ENCODE peak calls at places on chromosomes 3 and 15, in nine cellular contexts. E is AG09309, H is HFF-Myc, V is fibroblast of pulmonary artery, A is fibroblast of villous mesenchyme, T is tibial artery, D is H1, N is fibroblast of lung, J is IMR-90. I is an unnamed sample.

GRCh38 chr15:36519067-36519466 is 60.4 kb upstream of the CDIN1 start:
- DNase-seq in E (no peak), T (no peak), A (no peak), J (no peak), V (no peak), D (no peak), N (no peak), H (no peak), I (no peak)

GRCh38 chr3:155581579-155581978 is 163.3 kb downstream of the PLCH1 start:
- DNase-seq in J (no peak), E (no peak), H (no peak), V (no peak), N (no peak), A (no peak), T (no peak), D (no peak), I (no peak)

GRCh38 chr3:131047582-131047981 is 20.9 kb downstream of the NEK11 start:
- DNase-seq in A (no peak), N (no peak), D (no peak), E (no peak), H (no peak), T (no peak), J (no peak), V (no peak), I (no peak)

GRCh38 chr3:179069762-179070390 is 1.7 kb downstream of the ZMAT3 start:
- DNase-seq in J (peak; percentile 58), H (no peak), E (no peak), D (no peak), T (no peak), A (peak; percentile 61), V (peak; percentile 61), N (peak; percentile 64), I (peak; percentile 68)

GRCh38 chr3:111285691-111286090 is 214.1 kb downstream of the NECTIN3 start:
- DNase-seq in T (no peak), D (no peak), E (no peak), J (no peak), H (no peak), A (no peak), N (no peak), V (no peak), I (no peak)

GRCh38 chr15:98896802-98897732 is 110.5 kb downstream of the PGPEP1L start:
- DNase-seq in A (peak; percentile 100), J (peak; percentile 100), D (no peak), H (peak; percentile 97), T (no peak), V (peak; percentile 99), N (peak; percentile 100), E (peak; percentile 100), I (peak; percentile 99)

GRCh38 chr15:67171471-67171870 is 83.0 kb downstream of the AAGAB start:
- DNase-seq in J (no peak), N (no peak), E (no peak), D (no peak), H (no peak), T (no peak), V (no peak), A (no peak), I (no peak)

GRCh38 chr3:17158941-17159682 is 274.4 kb downstream of the PLCL2 start:
- DNase-seq in H (no peak), T (no peak), E (no peak), D (no peak), V (no peak), J (peak; percentile 12), N (no peak), A (no peak), I (no peak)

GRCh38 chr3:33277193-33277882 is at the start of gene FBXL2:
- DNase-seq in N (peak; percentile 65), T (peak; percentile 37), D (peak; percentile 79), H (no peak), J (peak; percentile 49), A (peak; percentile 56), V (peak; percentile 71), E (no peak), I (peak; percentile 42)

GRCh38 chr3:111081008-111081545 is 9.5 kb downstream of the NECTIN3 start:
- DNase-seq in T (no peak), N (peak; percentile 30), E (no peak), A (peak; percentile 72), V (peak; percentile 42), J (peak; percentile 51), H (no peak), D (no peak), I (peak; percentile 89)

GRCh38 chr15:63382966-63383710 is 1.5 kb upstream of the CA12 start:
- DNase-seq in E (no peak), T (no peak), D (no peak), N (no peak), A (no peak), J (peak; percentile 37), V (no peak), H (no peak), I (no peak)

GRCh38 chr3:197103766-197104165 is 74.1 kb upstream of the MELTF start:
- DNase-seq in V (no peak), N (no peak), T (no peak), J (peak; percentile 51), H (no peak), A (peak; percentile 89), E (peak; percentile 11), D (no peak), I (peak; percentile 21)

GRCh38 chr3:100163787-100164186 is 49.5 kb upstream of the FILIP1L start:
- DNase-seq in H (no peak), N (no peak), T (no peak), V (no peak), J (no peak), A (no peak), D (no peak), E (no peak), I (no peak)

GRCh38 chr3:160403796-160404510 is 4.5 kb downstream of the SMC4 start:
- DNase-seq in T (no peak), E (no peak), A (peak; percentile 54), J (peak; percentile 32), D (no peak), N (peak; percentile 56), H (no peak), V (peak; percentile 58), I (no peak)

GRCh38 chr3:39272191-39272590 is 7.6 kb downstream of the CX3CR1 start:
- DNase-seq in T (no peak), N (no peak), E (no peak), V (no peak), J (no peak), A (no peak), H (no peak), D (no peak), I (no peak)

GRCh38 chr3:56254835-56255234 is 213.4 kb downstream of the ERC2 start:
- DNase-seq in H (no peak), T (no peak), D (no peak), V (no peak), J (no peak), A (no peak), E (no peak), N (no peak), I (peak; percentile 3)

GRCh38 chr3:133487920-133488540 is 85.5 kb upstream of the CDV3 start:
- DNase-seq in V (peak; percentile 56), D (no peak), A (peak; percentile 46), T (no peak), E (no peak), N (peak; percentile 49), H (no peak), J (peak; percentile 27), I (no peak)

GRCh38 chr15:35206060-35206675 is 121.1 kb upstream of the NANOGP8 start:
- DNase-seq in H (peak; percentile 21), T (no peak), A (peak; percentile 5), E (no peak), D (no peak), V (peak; percentile 21), N (peak; percentile 41), J (peak; percentile 13), I (no peak)
- TF ChIP-seq CTCF in H (peak; percentile 67), T (no peak), A (peak; percentile 55), E (peak; percentile 23), D (peak; percentile 41), V (peak; percentile 55), N (peak; percentile 24), J (peak; percentile 36), I (peak; percentile 43)

GRCh38 chr3:3038201-3038991 is 71.8 kb downstream of the IL5RA start:
- DNase-seq in V (no peak), E (no peak), D (no peak), T (peak; percentile 23), A (no peak), N (no peak), H (no peak), J (no peak), I (no peak)
- H3K4me3 ChIP-seq in V (no peak overlapping the region), E (no peak overlapping the region), D (no peak overlapping the region), T (no peak overlapping the region), A (no peak overlapping the region), N (no peak overlapping the region), H (no peak overlapping the region), J (no peak overlapping the region), I (no peak overlapping the region)

GRCh38 chr3:70984756-70985155 is 598.8 kb downstream of the FOXP1 start:
- DNase-seq in J (peak; percentile 71), A (no peak), T (no peak), D (no peak), N (peak; percentile 50), H (no peak), E (no peak), V (no peak), I (peak; percentile 57)
- TF ChIP-seq CTCF in J (no peak), A (no peak), T (no peak), D (no peak), N (no peak), H (no peak), E (no peak), V (no peak), I (no peak)

DNA sequence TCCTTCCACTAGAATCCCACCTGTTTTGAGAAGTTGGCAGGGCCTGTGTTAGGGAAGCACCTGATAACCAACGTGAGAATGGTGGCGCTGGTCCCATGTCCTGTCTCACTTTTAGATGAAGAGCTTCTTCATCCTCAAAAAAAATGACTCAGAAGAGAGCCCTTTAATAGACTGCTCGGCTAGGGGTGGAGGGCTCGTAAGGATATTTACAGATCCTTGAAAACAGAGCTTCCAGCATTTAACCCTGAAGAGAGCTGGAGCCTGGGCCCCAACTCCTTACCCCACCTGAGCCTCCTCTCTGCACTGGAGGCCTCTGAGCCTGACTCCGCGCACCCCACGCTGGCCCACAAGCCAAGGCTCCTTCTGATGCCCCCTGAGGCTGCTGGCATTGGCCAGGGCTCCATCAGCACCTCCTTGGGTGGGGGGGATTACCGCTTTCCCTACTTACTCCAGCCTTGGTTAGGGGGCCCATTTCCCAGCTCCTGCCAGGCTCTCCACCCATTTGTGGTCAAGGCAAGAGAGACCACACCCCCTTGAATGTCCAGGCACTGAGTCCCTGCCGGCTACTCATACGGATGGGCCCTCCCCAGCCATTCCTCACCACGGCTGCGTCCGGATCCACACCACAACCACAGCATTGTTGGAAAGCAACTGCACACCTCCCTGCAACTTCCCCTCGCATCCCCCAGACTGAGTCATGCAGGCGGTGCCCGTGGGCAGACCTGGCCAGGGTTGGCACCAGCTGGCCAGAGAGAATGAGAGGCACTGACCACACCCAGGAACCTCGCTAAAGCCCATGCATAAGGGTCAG is 30.2 kb downstream of the LOXL1 start:
- DNase-seq in H (peak; percentile 51), N (peak; percentile 84), E (peak; percentile 75), D (no peak), V (peak; percentile 90), T (peak; percentile 60), J (peak; percentile 92), A (peak; percentile 70), I (peak; percentile 95)
- H3K4me3 ChIP-seq in H (no peak overlapping the region), N (no peak overlapping the region), E (peak overlapping the region; percentile 7), D (no peak overlapping the region), V (no peak overlapping the region), T (no peak overlapping the region), J (no peak overlapping the region), A (no peak overlapping the region), I (no peak overlapping the region)

DNA sequence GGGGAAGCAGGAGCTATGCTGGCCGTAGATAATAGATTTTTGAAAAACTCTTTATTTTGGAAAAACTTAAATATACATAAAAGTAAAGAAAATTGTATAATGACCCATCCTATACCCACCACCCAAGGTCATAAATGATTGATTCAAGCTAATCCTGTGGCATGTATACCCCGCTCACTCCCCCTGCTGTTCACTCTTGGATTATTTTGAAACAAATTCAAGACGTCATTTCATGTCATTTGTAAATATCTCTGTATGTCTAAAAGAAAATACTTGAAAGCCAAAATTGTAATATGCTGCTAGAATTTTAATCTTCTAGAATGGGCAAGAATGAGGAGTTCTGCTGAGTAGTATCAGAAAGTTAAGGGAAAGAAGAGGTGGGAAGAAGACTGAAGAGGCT is 241.7 kb downstream of the FEZF2 start:
- DNase-seq in A (no peak), J (peak; percentile 11), H (no peak), V (peak; percentile 50), T (no peak), D (no peak), E (no peak), N (peak; percentile 42), I (peak; percentile 10)
- TF ChIP-seq CTCF in A (peak; percentile 46), J (peak; percentile 38), H (peak; percentile 30), V (peak; percentile 53), T (peak; percentile 46), D (peak; percentile 27), E (peak; percentile 51), N (peak; percentile 40), I (peak; percentile 49)

I was measured in AG10803.